ENCODE peak calls at places on chromosomes 11 and 22, in six cellular contexts. C is uterus, J is substantia nigra, G is NCI-H510A treated with DMSO at 0.1 percent for 48 hours, F is AG20443, O is fibroblast of the conjunctiva. U is an unnamed sample.
A peak's percentile ranks its signal among the peaks of the same experiment; 100 is the strongest.

GRCh38 chr11:113504586-113504985 is 29.4 kb upstream of the DRD2 start:
- DNase-seq in J (no peak), O (no peak), C (no peak), G (no peak), F (no peak), U (no peak)

GRCh38 chr11:62398011-62398994 is 20.5 kb upstream of the SCGB1A1 start:
- DNase-seq in J (no peak), C (peak; percentile 77), O (no peak), G (no peak), F (peak; percentile 47), U (peak; percentile 75)

GRCh38 chr11:35540526-35540925 is 15.1 kb upstream of the PAMR1 start:
- DNase-seq in J (no peak), G (no peak), C (no peak), F (no peak), O (no peak), U (peak; percentile 39)

GRCh38 chr11:120061761-120062560 is 76.0 kb downstream of the TRIM29 start:
- DNase-seq in F (peak; percentile 78), C (peak; percentile 48), G (no peak), O (no peak), J (no peak), U (no peak)

GRCh38 chr22:50190182-50190951 is 4.7 kb downstream of the TRABD start:
- DNase-seq in O (peak; percentile 36), F (peak; percentile 83), J (no peak), G (peak; percentile 64), C (peak; percentile 63), U (peak; percentile 61)

GRCh38 chr11:116813170-116813569 is 9.9 kb downstream of the APOA4 start:
- DNase-seq in F (no peak), J (no peak), O (no peak), G (no peak), C (no peak), U (no peak)

GRCh38 chr11:83063073-83063754 is 8.5 kb downstream of the RAB30 start:
- DNase-seq in G (no peak), C (no peak), F (peak; percentile 45), J (no peak), O (no peak), U (peak; percentile 44)

GRCh38 chr22:39688186-39688768 is 117.7 kb downstream of the CACNA1I start:
- DNase-seq in O (no peak), G (no peak), F (no peak), C (no peak), J (no peak), U (no peak)

GRCh38 chr11:70522613-70523311 is 124.4 kb downstream of the CTTN start:
- DNase-seq in G (peak; percentile 65), F (no peak), J (no peak), C (no peak), O (no peak), U (no peak)

GRCh38 chr11:38937709-38938108 is 2339.7 kb upstream of the RAG2 start:
- DNase-seq in C (no peak), G (no peak), O (no peak), F (no peak), J (no peak), U (peak; percentile 3)

GRCh38 chr11:59669611-59670009 is 773 bp upstream of the PATL1 start:
- DNase-seq in F (peak; percentile 64), J (no peak), G (peak; percentile 25), O (peak; percentile 29), C (peak; percentile 48), U (peak; percentile 67)

GRCh38 chr11:76735218-76735480 is 48.0 kb upstream of the TSKU start:
- DNase-seq in O (no peak), C (no peak), G (no peak), F (no peak), J (no peak), U (no peak)

GRCh38 chr22:39152024-39152510 is 413 bp downstream of the CBX7 start:
- DNase-seq in F (no peak), J (no peak), G (no peak), C (no peak), O (no peak), U (no peak)

GRCh38 chr11:71213696-71214552 is 38.5 kb downstream of the SHANK2 start:
- DNase-seq in F (no peak), G (no peak), J (no peak), C (no peak), O (no peak), U (no peak)

GRCh38 chr11:66068923-66069714 is 953 bp upstream of the PACS1 start:
- DNase-seq in F (peak; percentile 73), G (no peak), O (peak; percentile 32), C (no peak), J (no peak), U (peak; percentile 87)

GRCh38 chr11:46489668-46490560 is 98.3 kb upstream of the CHRM4 start:
- DNase-seq in F (peak; percentile 35), G (peak; percentile 0), J (no peak), C (no peak), O (peak; percentile 57), U (peak; percentile 55)

GRCh38 chr22:30866811-30867271 is 101.7 kb downstream of the MORC2 start:
- DNase-seq in J (no peak), G (no peak), O (no peak), F (peak; percentile 8), C (peak; percentile 9), U (peak; percentile 11)

GRCh38 chr11:87778341-87778740 is 396.9 kb downstream of the RAB38 start:
- DNase-seq in C (no peak), G (no peak), J (no peak), O (no peak), F (no peak), U (peak; percentile 15)

GRCh38 chr11:76235233-76236091 is 29.2 kb upstream of the WNT11 start:
- DNase-seq in J (peak; percentile 72), G (peak; percentile 96), F (peak; percentile 98), O (peak; percentile 88), C (peak; percentile 93), U (peak; percentile 95)

GRCh38 chr22:27724181-27724580 is 77.4 kb downstream of the MN1 start:
- DNase-seq in O (no peak), G (no peak), F (no peak), C (no peak), J (no peak), U (no peak)

GRCh38 chr22:43396321-43396933 is 15.4 kb upstream of the MPPED1 start:
- DNase-seq in J (no peak), G (no peak), F (no peak), C (no peak), O (no peak), U (no peak)

GRCh38 chr11:108732395-108732794 is 67.5 kb downstream of the DDX10 start:
- DNase-seq in G (peak; percentile 82), F (no peak), J (no peak), O (no peak), C (no peak), U (no peak)

GRCh38 chr11:1120532-1121342 is 37.0 kb upstream of the MUC5AC start:
- DNase-seq in J (no peak), O (no peak), C (no peak), G (no peak), F (no peak), U (no peak)

GRCh38 chr11:80388133-80388532 is 947.3 kb upstream of the TENM4 start:
- DNase-seq in O (no peak), C (no peak), J (no peak), G (no peak), F (no peak), U (no peak)

GRCh38 chr11:75270896-75271415 is 30.4 kb downstream of the TPBGL start:
- DNase-seq in G (no peak), J (no peak), F (peak; percentile 49), O (peak; percentile 32), C (no peak), U (peak; percentile 19)

GRCh38 chr11:103673773-103674172 is 362.7 kb upstream of the DDI1 start:
- DNase-seq in O (no peak), G (no peak), F (peak; percentile 39), C (no peak), J (no peak), U (peak; percentile 43)

GRCh38 chr22:24436553-24436952 is 9.2 kb downstream of the ADORA2A start:
- DNase-seq in J (no peak), C (no peak), O (no peak), G (no peak), F (no peak), U (no peak)

GRCh38 chr11:35158371-35159081 is 19.6 kb downstream of the CD44 start:
- DNase-seq in C (peak; percentile 46), F (no peak), J (no peak), G (no peak), O (no peak), U (no peak)

GRCh38 chr11:6418958-6419611 is at the start of gene APBB1:
- DNase-seq in J (peak; percentile 59), F (peak; percentile 94), O (no peak), C (peak; percentile 82), G (peak; percentile 25), U (peak; percentile 61)

GRCh38 chr22:35458547-35459422 is 58.8 kb downstream of the MCM5 start:
- DNase-seq in O (no peak), F (no peak), G (peak; percentile 21), J (no peak), C (no peak), U (no peak)

GRCh38 chr11:1757861-1758610 is 5.7 kb downstream of the CTSD start:
- DNase-seq in J (no peak), O (no peak), F (no peak), G (no peak), C (no peak), U (no peak)

GRCh38 chr11:122863704-122864326 is 18.7 kb upstream of the JHY start:
- DNase-seq in C (peak; percentile 38), O (peak; percentile 38), G (no peak), F (peak; percentile 60), J (no peak), U (peak; percentile 48)

GRCh38 chr22:32476286-32476685 is 1.7 kb downstream of the FBXO7 start:
- DNase-seq in J (no peak), F (no peak), C (no peak), O (no peak), G (no peak), U (no peak)

GRCh38 chr22:41713004-41713403 is 13.7 kb downstream of the MEI1 start:
- DNase-seq in J (no peak), F (no peak), C (no peak), G (no peak), O (no peak), U (no peak)

GRCh38 chr22:28955817-28956216 is 72.4 kb downstream of the ZNRF3 start:
- DNase-seq in J (no peak), G (no peak), F (no peak), O (no peak), C (no peak), U (no peak)

GRCh38 chr11:69385832-69386415 is 92.0 kb downstream of the MYEOV start:
- DNase-seq in G (no peak), O (no peak), F (no peak), J (no peak), C (no peak), U (no peak)

GRCh38 chr11:92765965-92766371 is 203.5 kb upstream of the MTNR1B start:
- DNase-seq in O (no peak), J (no peak), G (no peak), C (peak; percentile 25), F (peak; percentile 11), U (peak; percentile 18)